ENCODE peak calls at places on chromosomes 2 and 18, in seven cellular contexts. Y is WERI-Rb-1; J is stimulated activated CD8-positive, alpha-beta memory T cell treated with anti-CD3 and anti-CD28 coated beads, Interleukin-4, amount 100 ng/mL, for 1 hour; B is kidney glomerular epithelial cell; H is NCI-H82; F is HFFc6; U is activated CD4-positive, CD25-positive, alpha-beta regulatory T cell. I is an unnamed sample.

GRCh38 chr2:215921884-215922283 is 91.5 kb downstream of the MREG start:
- DNase-seq in F (peak; percentile 69), J (no peak), B (no peak), H (no peak), Y (no peak), U (no peak), I (peak; percentile 87)

GRCh38 chr2:3223080-3223923 is 154.3 kb downstream of the EIPR1 start:
- DNase-seq in F (no peak), J (no peak), U (no peak), H (no peak), B (peak; percentile 73), Y (no peak), I (no peak)

GRCh38 chr2:215751200-215751910 is 262.0 kb downstream of the MREG start:
- DNase-seq in U (no peak), F (peak; percentile 87), B (peak; percentile 82), Y (no peak), H (no peak), J (no peak), I (peak; percentile 74)

GRCh38 chr2:55871637-55872036 is 51.9 kb downstream of the EFEMP1 start:
- DNase-seq in B (no peak), H (no peak), J (no peak), U (no peak), Y (no peak), F (no peak), I (no peak)

GRCh38 chr2:36486546-36487044 is 111.4 kb downstream of the FEZ2 start:
- DNase-seq in J (no peak), H (no peak), B (peak; percentile 92), F (peak; percentile 83), U (no peak), Y (no peak), I (peak; percentile 76)

GRCh38 chr2:119224391-119224972 is 848 bp downstream of the STEAP3 start:
- DNase-seq in U (no peak), F (no peak), B (no peak), H (peak; percentile 21), Y (no peak), J (no peak), I (no peak)

GRCh38 chr2:64276417-64277095 is 132.3 kb upstream of the PELI1 start:
- DNase-seq in U (no peak), Y (no peak), H (no peak), F (no peak), B (peak; percentile 90), J (no peak), I (no peak)

GRCh38 chr2:225867071-225867470 is 467.6 kb downstream of the NYAP2 start:
- DNase-seq in Y (no peak), H (no peak), U (no peak), J (no peak), F (no peak), B (no peak), I (no peak)

GRCh38 chr2:64592994-64593655 is 60.6 kb downstream of the SERTAD2 start:
- DNase-seq in U (no peak), J (no peak), B (no peak), F (no peak), H (no peak), Y (no peak), I (peak; percentile 15)

GRCh38 chr2:44168684-44169154 is at the start of gene PPM1B:
- DNase-seq in J (peak; percentile 99), Y (peak; percentile 100), H (no peak), U (peak; percentile 99), F (no peak), B (no peak), I (no peak)

GRCh38 chr2:41892486-41892885 is 155.3 kb upstream of the PKDCC start:
- DNase-seq in B (no peak), U (no peak), H (no peak), Y (no peak), F (no peak), J (no peak), I (no peak)

GRCh38 chr2:28142403-28142802 is 250.3 kb upstream of the FOSL2 start:
- DNase-seq in U (no peak), H (no peak), B (no peak), Y (no peak), F (no peak), J (no peak), I (no peak)

GRCh38 chr2:220891405-220891804 is 680.7 kb downstream of the EPHA4 start:
- DNase-seq in B (peak; percentile 85), U (no peak), F (peak; percentile 79), H (peak; percentile 87), J (no peak), Y (peak; percentile 10), I (peak; percentile 13)

GRCh38 chr2:170224692-170225091 is 46.7 kb downstream of the MYO3B start:
- DNase-seq in H (peak; percentile 22), Y (no peak), J (no peak), U (no peak), B (no peak), F (no peak), I (peak; percentile 49)

GRCh38 chr2:71157124-71157802 is 26.8 kb downstream of the MPHOSPH10 start:
- DNase-seq in B (no peak), U (peak; percentile 8), Y (peak; percentile 86), H (peak; percentile 95), F (peak; percentile 5), J (peak; percentile 29), I (no peak)

GRCh38 chr2:56444339-56444738 is 260.5 kb downstream of the CCDC85A start:
- DNase-seq in F (no peak), Y (no peak), J (no peak), U (no peak), H (peak; percentile 18), B (peak; percentile 16), I (no peak)

GRCh38 chr2:110771549-110772382 is 39.4 kb downstream of the ACOXL start:
- DNase-seq in F (no peak), J (no peak), H (no peak), Y (no peak), B (no peak), U (no peak), I (no peak)

GRCh38 chr18:65975536-65975935 is 224.7 kb downstream of the CDH7 start:
- DNase-seq in H (no peak), U (no peak), B (no peak), J (no peak), F (no peak), Y (no peak), I (no peak)

GRCh38 chr2:216539791-216540241 is 41.2 kb downstream of the RPL37A start:
- DNase-seq in H (no peak), J (no peak), Y (no peak), U (no peak), B (peak; percentile 72), F (peak; percentile 28), I (no peak)

GRCh38 chr2:128535928-128536327 is 217.3 kb upstream of the HS6ST1 start:
- DNase-seq in H (no peak), F (peak; percentile 86), B (no peak), J (no peak), Y (no peak), U (no peak), I (peak; percentile 70)